ENCODE peak calls at places on chromosomes 7 and 10, in ten cellular contexts. O is central memory CD4-positive, alpha-beta T cell; T is WTC11; R is SHP77; F is GM04503; H is activated T-helper 9 cell treated with anti-CD3 and anti-CD28 coated beads, Interleukin-2, amount 50 U/mL, for 16 hours; L is nephron progenitor cell; E is foreskin fibroblast; P is T-helper 2 cell; V is aorta. N is an unnamed sample.

GRCh38 chr10:69439813-69440506 is 11.3 kb upstream of the TSPAN15 start:
- DNase-seq in T (no peak), P (no peak), L (no peak), R (no peak), F (peak), H (no peak), O (no peak), V (no peak), E (peak), N (peak)

GRCh38 chr7:16609842-16610450 is 35.6 kb downstream of the ANKMY2 start:
- DNase-seq in L (no peak), H (no peak), R (no peak), T (no peak), V (no peak), E (no peak), P (no peak), O (no peak), F (no peak), N (peak)

GRCh38 chr7:26250239-26250638 is 41.4 kb upstream of the SNX10 start:
- DNase-seq in V (no peak), O (no peak), F (no peak), R (no peak), H (no peak), T (no peak), P (no peak), L (no peak), E (no peak), N (no peak)

GRCh38 chr7:77691892-77692491 is 4.3 kb upstream of the RSBN1L start:
- DNase-seq in R (no peak), H (no peak), T (no peak), L (no peak), O (no peak), F (no peak), P (no peak), E (no peak), V (no peak), N (no peak)

GRCh38 chr10:99329891-99330674 is 927 bp downstream of the CNNM1 start:
- DNase-seq in H (no peak), P (no peak), O (no peak), R (no peak), F (no peak), L (peak), E (peak), V (no peak), T (peak), N (peak)

GRCh38 chr7:135748770-135749169 is at the start of gene FAM180A:
- DNase-seq in E (peak), L (no peak), H (no peak), P (no peak), T (no peak), O (no peak), F (peak), R (no peak), V (peak), N (no peak)

GRCh38 chr7:154183946-154184345 is 131.7 kb downstream of the DPP6 start:
- DNase-seq in V (no peak), P (no peak), R (no peak), F (no peak), O (no peak), L (no peak), H (no peak), T (no peak), E (no peak), N (no peak)

GRCh38 chr7:106793015-106793651 is 71.9 kb upstream of the PIK3CG start:
- DNase-seq in E (peak), L (peak), P (peak), R (no peak), F (no peak), V (no peak), O (peak), T (no peak), H (no peak), N (peak)

GRCh38 chr10:125006921-125007391 is 65.0 kb downstream of the ZRANB1 start:
- DNase-seq in T (no peak), F (peak), R (no peak), V (peak), L (no peak), E (peak), H (no peak), P (no peak), O (no peak), N (peak)

GRCh38 chr10:78028438-78029293 is 649 bp downstream of the POLR3A start:
- DNase-seq in P (peak), H (no peak), E (peak), L (peak), F (no peak), T (peak), R (no peak), V (peak), O (peak), N (peak)

GRCh38 chr7:11394438-11394837 is 420.8 kb downstream of the PHF14 start:
- DNase-seq in V (no peak), H (no peak), T (no peak), L (no peak), E (no peak), O (no peak), R (no peak), P (no peak), F (no peak), N (no peak)

GRCh38 chr7:111516612-111517011 is 45.7 kb downstream of the IMMP2L start:
- DNase-seq in H (no peak), E (no peak), P (no peak), R (no peak), F (no peak), L (no peak), T (no peak), V (no peak), O (no peak), N (no peak)

GRCh38 chr10:76581685-76582084 is 1055.9 kb downstream of the KCNMA1 start:
- DNase-seq in L (no peak), F (no peak), P (no peak), V (no peak), T (no peak), H (no peak), E (no peak), O (no peak), R (no peak), N (peak)

GRCh38 chr7:10740805-10741204 is 232.9 kb upstream of the PHF14 start:
- DNase-seq in R (no peak), O (no peak), T (no peak), E (no peak), L (no peak), P (no peak), V (no peak), H (no peak), F (no peak), N (no peak)

GRCh38 chr7:122337011-122337410 is 32.5 kb upstream of the FEZF1 start:
- DNase-seq in P (no peak), O (no peak), H (no peak), R (no peak), T (no peak), E (no peak), F (no peak), V (no peak), L (no peak), N (no peak)

GRCh38 chr7:81519886-81520285 is 250.0 kb downstream of the HGF start:
- DNase-seq in E (peak), V (no peak), O (no peak), H (no peak), L (no peak), F (no peak), T (no peak), P (no peak), R (no peak), N (no peak)

GRCh38 chr10:96025566-96025965 is 17.8 kb upstream of the CCNJ start:
- DNase-seq in P (no peak), O (no peak), H (no peak), F (no peak), R (no peak), T (peak), L (peak), E (peak), V (no peak), N (peak)

GRCh38 chr7:46916581-46916980 is 665.3 kb downstream of the TNS3 start:
- DNase-seq in T (no peak), V (no peak), R (no peak), P (no peak), O (no peak), E (peak), H (no peak), L (no peak), F (no peak), N (no peak)

GRCh38 chr10:71527135-71527534 is 130.4 kb downstream of the CDH23 start:
- DNase-seq in O (no peak), E (no peak), V (no peak), P (no peak), T (no peak), F (no peak), R (no peak), L (peak), H (no peak), N (no peak)

GRCh38 chr7:131895541-131896173 is 339.2 kb upstream of the PODXL start:
- DNase-seq in E (peak), L (no peak), H (no peak), P (no peak), O (no peak), V (no peak), T (no peak), F (peak), R (no peak), N (peak)

GRCh38 chr7:22864855-22865606 is 42.4 kb upstream of the TOMM7 start:
- DNase-seq in V (no peak), L (no peak), H (no peak), P (no peak), O (no peak), T (no peak), F (no peak), E (peak), R (no peak), N (no peak)

GRCh38 chr10:99676435-99676834 is 17.1 kb downstream of the ENTPD7 start:
- DNase-seq in F (peak), O (no peak), T (no peak), P (no peak), V (no peak), R (no peak), H (no peak), E (peak), L (no peak), N (peak)

GRCh38 chr7:156478486-156478885 is 162.1 kb upstream of the RNF32 start:
- DNase-seq in F (no peak), H (no peak), O (no peak), L (no peak), T (no peak), E (no peak), V (no peak), P (no peak), R (no peak), N (no peak)

GRCh38 chr10:103013398-103013797 is 95.3 kb downstream of the CNNM2 start:
- DNase-seq in P (no peak), H (no peak), F (no peak), E (no peak), R (no peak), O (no peak), T (no peak), L (peak), V (no peak), N (no peak)

GRCh38 chr7:27130540-27131389 is at the start of gene HOXA4:
- DNase-seq in H (peak), L (peak), T (peak), O (peak), F (no peak), V (peak), E (peak), R (no peak), P (peak), N (no peak)

GRCh38 chr10:106894675-106895074 is 269.8 kb downstream of the SORCS1 start:
- DNase-seq in T (no peak), L (no peak), H (no peak), E (no peak), O (no peak), F (no peak), V (no peak), R (no peak), P (no peak), N (no peak)

GRCh38 chr7:151012921-151013347 is 11.4 kb downstream of the ATG9B start:
- DNase-seq in T (peak), E (peak), H (no peak), F (no peak), P (no peak), V (no peak), R (peak), O (peak), L (peak), N (peak)

GRCh38 chr10:33413093-33413442 is 78.6 kb upstream of the NRP1 start:
- DNase-seq in T (no peak), F (no peak), L (no peak), O (no peak), H (no peak), V (no peak), P (no peak), E (no peak), R (no peak), N (no peak)

GRCh38 chr10:27644307-27644939 is 101.2 kb downstream of the MKX start:
- DNase-seq in V (no peak), O (no peak), H (no peak), P (no peak), R (no peak), L (no peak), F (no peak), T (no peak), E (peak), N (no peak)

GRCh38 chr10:44853796-44854195 is 57.3 kb upstream of the TMEM72 start:
- DNase-seq in P (no peak), V (no peak), E (no peak), H (no peak), O (no peak), T (no peak), L (no peak), F (no peak), R (no peak), N (no peak)

GRCh38 chr7:158108646-158109293 is 478.9 kb downstream of the PTPRN2 start:
- DNase-seq in H (no peak), E (no peak), V (no peak), R (no peak), F (no peak), T (no peak), L (no peak), O (no peak), P (no peak), N (no peak)

GRCh38 chr7:44962483-44963251 is 16.1 kb downstream of the MYO1G start:
- DNase-seq in E (peak), V (peak), R (no peak), T (peak), P (no peak), H (no peak), L (peak), F (no peak), O (no peak), N (peak)

N was measured in choroid plexus epithelial cell.